ENCODE peak calls at places on chromosome 18, in ten cellular contexts. One of them, this sample, is unnamed.

GRCh38 chr18:23982154-23983071 is 32.1 kb upstream of the TTC39C start:
- ATAC-seq in memory B cell: no peak
- ATAC-seq in heart left ventricle: peak
- ATAC-seq in GM23338: peak
- ATAC-seq in activated CD8-positive, alpha-beta memory T cell treated with anti-CD3 and anti-CD28 coated beads, Interleukin-2, amount 10 ng/mL, durations not matched to agents 7 days and 5 days: no peak
- ATAC-seq in T-cell: no peak
- ATAC-seq in psoas muscle: peak
- ATAC-seq in left lung: peak
- ATAC-seq in activated CD8-positive, alpha-beta T cell treated with anti-CD3 and anti-CD28 coated beads for 36 hours: no peak
- ATAC-seq in PC-3: peak
- ATAC-seq in this sample: peak

GRCh38 chr18:41906528-41907256 is 48.3 kb upstream of the PIK3C3 start:
- ATAC-seq in memory B cell: peak
- ATAC-seq in heart left ventricle: no peak
- ATAC-seq in GM23338: peak
- ATAC-seq in activated CD8-positive, alpha-beta memory T cell treated with anti-CD3 and anti-CD28 coated beads, Interleukin-2, amount 10 ng/mL, durations not matched to agents 7 days and 5 days: peak
- ATAC-seq in T-cell: peak
- ATAC-seq in psoas muscle: no peak
- ATAC-seq in left lung: peak
- ATAC-seq in activated CD8-positive, alpha-beta T cell treated with anti-CD3 and anti-CD28 coated beads for 36 hours: peak
- ATAC-seq in PC-3: peak
- ATAC-seq in this sample: peak

GRCh38 chr18:75029456-75029855 is 179.5 kb downstream of the PTGR3 start:
- ATAC-seq in memory B cell: no peak
- ATAC-seq in heart left ventricle: no peak
- ATAC-seq in GM23338: no peak
- ATAC-seq in activated CD8-positive, alpha-beta memory T cell treated with anti-CD3 and anti-CD28 coated beads, Interleukin-2, amount 10 ng/mL, durations not matched to agents 7 days and 5 days: no peak
- ATAC-seq in T-cell: peak
- ATAC-seq in psoas muscle: no peak
- ATAC-seq in left lung: no peak
- ATAC-seq in activated CD8-positive, alpha-beta T cell treated with anti-CD3 and anti-CD28 coated beads for 36 hours: peak
- ATAC-seq in PC-3: no peak
- ATAC-seq in this sample: no peak

GRCh38 chr18:63078471-63078870 is 241.1 kb downstream of the BCL2 start:
- ATAC-seq in memory B cell: peak
- ATAC-seq in heart left ventricle: no peak
- ATAC-seq in GM23338: no peak
- ATAC-seq in activated CD8-positive, alpha-beta memory T cell treated with anti-CD3 and anti-CD28 coated beads, Interleukin-2, amount 10 ng/mL, durations not matched to agents 7 days and 5 days: no peak
- ATAC-seq in T-cell: no peak
- ATAC-seq in psoas muscle: no peak
- ATAC-seq in left lung: no peak
- ATAC-seq in activated CD8-positive, alpha-beta T cell treated with anti-CD3 and anti-CD28 coated beads for 36 hours: no peak
- ATAC-seq in PC-3: no peak
- ATAC-seq in this sample: no peak

GRCh38 chr18:9885170-9886004 is at the start of gene TXNDC2:
- ATAC-seq in memory B cell: no peak
- ATAC-seq in heart left ventricle: no peak
- ATAC-seq in GM23338: no peak
- ATAC-seq in activated CD8-positive, alpha-beta memory T cell treated with anti-CD3 and anti-CD28 coated beads, Interleukin-2, amount 10 ng/mL, durations not matched to agents 7 days and 5 days: peak
- ATAC-seq in T-cell: no peak
- ATAC-seq in psoas muscle: no peak
- ATAC-seq in left lung: no peak
- ATAC-seq in activated CD8-positive, alpha-beta T cell treated with anti-CD3 and anti-CD28 coated beads for 36 hours: peak
- ATAC-seq in PC-3: no peak
- ATAC-seq in this sample: no peak

GRCh38 chr18:77088977-77089795 is 43.4 kb downstream of the MBP start:
- ATAC-seq in memory B cell: peak
- ATAC-seq in heart left ventricle: peak
- ATAC-seq in GM23338: peak
- ATAC-seq in activated CD8-positive, alpha-beta memory T cell treated with anti-CD3 and anti-CD28 coated beads, Interleukin-2, amount 10 ng/mL, durations not matched to agents 7 days and 5 days: no peak
- ATAC-seq in T-cell: no peak
- ATAC-seq in psoas muscle: peak
- ATAC-seq in left lung: peak
- ATAC-seq in activated CD8-positive, alpha-beta T cell treated with anti-CD3 and anti-CD28 coated beads for 36 hours: no peak
- ATAC-seq in PC-3: peak
- ATAC-seq in this sample: no peak

GRCh38 chr18:9825571-9826073 is 60.2 kb upstream of the TXNDC2 start:
- ATAC-seq in memory B cell: no peak
- ATAC-seq in heart left ventricle: peak
- ATAC-seq in GM23338: no peak
- ATAC-seq in activated CD8-positive, alpha-beta memory T cell treated with anti-CD3 and anti-CD28 coated beads, Interleukin-2, amount 10 ng/mL, durations not matched to agents 7 days and 5 days: no peak
- ATAC-seq in T-cell: no peak
- ATAC-seq in psoas muscle: no peak
- ATAC-seq in left lung: peak
- ATAC-seq in activated CD8-positive, alpha-beta T cell treated with anti-CD3 and anti-CD28 coated beads for 36 hours: no peak
- ATAC-seq in PC-3: peak
- ATAC-seq in this sample: peak

GRCh38 chr18:62500174-62500573 is 22.7 kb upstream of the ZCCHC2 start:
- ATAC-seq in memory B cell: no peak
- ATAC-seq in heart left ventricle: no peak
- ATAC-seq in GM23338: no peak
- ATAC-seq in activated CD8-positive, alpha-beta memory T cell treated with anti-CD3 and anti-CD28 coated beads, Interleukin-2, amount 10 ng/mL, durations not matched to agents 7 days and 5 days: no peak
- ATAC-seq in T-cell: no peak
- ATAC-seq in psoas muscle: no peak
- ATAC-seq in left lung: no peak
- ATAC-seq in activated CD8-positive, alpha-beta T cell treated with anti-CD3 and anti-CD28 coated beads for 36 hours: no peak
- ATAC-seq in PC-3: no peak
- ATAC-seq in this sample: no peak

GRCh38 chr18:50558948-50559749 is 738 bp upstream of the MAPK4 start:
- ATAC-seq in memory B cell: no peak
- ATAC-seq in heart left ventricle: no peak
- ATAC-seq in GM23338: peak
- ATAC-seq in activated CD8-positive, alpha-beta memory T cell treated with anti-CD3 and anti-CD28 coated beads, Interleukin-2, amount 10 ng/mL, durations not matched to agents 7 days and 5 days: no peak
- ATAC-seq in T-cell: no peak
- ATAC-seq in psoas muscle: peak
- ATAC-seq in left lung: no peak
- ATAC-seq in activated CD8-positive, alpha-beta T cell treated with anti-CD3 and anti-CD28 coated beads for 36 hours: no peak
- ATAC-seq in PC-3: no peak
- ATAC-seq in this sample: no peak

GRCh38 chr18:50115095-50115494 is 79.9 kb downstream of the MYO5B start:
- ATAC-seq in memory B cell: no peak
- ATAC-seq in heart left ventricle: no peak
- ATAC-seq in GM23338: no peak
- ATAC-seq in activated CD8-positive, alpha-beta memory T cell treated with anti-CD3 and anti-CD28 coated beads, Interleukin-2, amount 10 ng/mL, durations not matched to agents 7 days and 5 days: no peak
- ATAC-seq in T-cell: no peak
- ATAC-seq in psoas muscle: no peak
- ATAC-seq in left lung: peak
- ATAC-seq in activated CD8-positive, alpha-beta T cell treated with anti-CD3 and anti-CD28 coated beads for 36 hours: no peak
- ATAC-seq in PC-3: no peak
- ATAC-seq in this sample: no peak

GRCh38 chr18:36594621-36595020 is 234.2 kb downstream of the TPGS2 start:
- ATAC-seq in memory B cell: no peak
- ATAC-seq in heart left ventricle: peak
- ATAC-seq in GM23338: no peak
- ATAC-seq in activated CD8-positive, alpha-beta memory T cell treated with anti-CD3 and anti-CD28 coated beads, Interleukin-2, amount 10 ng/mL, durations not matched to agents 7 days and 5 days: no peak
- ATAC-seq in T-cell: no peak
- ATAC-seq in psoas muscle: no peak
- ATAC-seq in left lung: no peak
- ATAC-seq in activated CD8-positive, alpha-beta T cell treated with anti-CD3 and anti-CD28 coated beads for 36 hours: no peak
- ATAC-seq in PC-3: no peak
- ATAC-seq in this sample: no peak

GRCh38 chr18:45222200-45222599 is 393.1 kb upstream of the SLC14A2 start:
- ATAC-seq in memory B cell: no peak
- ATAC-seq in heart left ventricle: no peak
- ATAC-seq in GM23338: no peak
- ATAC-seq in activated CD8-positive, alpha-beta memory T cell treated with anti-CD3 and anti-CD28 coated beads, Interleukin-2, amount 10 ng/mL, durations not matched to agents 7 days and 5 days: no peak
- ATAC-seq in T-cell: no peak
- ATAC-seq in psoas muscle: no peak
- ATAC-seq in left lung: no peak
- ATAC-seq in activated CD8-positive, alpha-beta T cell treated with anti-CD3 and anti-CD28 coated beads for 36 hours: no peak
- ATAC-seq in PC-3: no peak
- ATAC-seq in this sample: no peak

GRCh38 chr18:35138773-35139172 is 97.6 kb downstream of the MAPRE2 start:
- ATAC-seq in memory B cell: no peak
- ATAC-seq in heart left ventricle: no peak
- ATAC-seq in GM23338: no peak
- ATAC-seq in activated CD8-positive, alpha-beta memory T cell treated with anti-CD3 and anti-CD28 coated beads, Interleukin-2, amount 10 ng/mL, durations not matched to agents 7 days and 5 days: no peak
- ATAC-seq in T-cell: no peak
- ATAC-seq in psoas muscle: no peak
- ATAC-seq in left lung: no peak
- ATAC-seq in activated CD8-positive, alpha-beta T cell treated with anti-CD3 and anti-CD28 coated beads for 36 hours: no peak
- ATAC-seq in PC-3: no peak
- ATAC-seq in this sample: no peak

GRCh38 chr18:26497881-26498280 is 50.5 kb downstream of the KCTD1 start:
- ATAC-seq in memory B cell: no peak
- ATAC-seq in heart left ventricle: no peak
- ATAC-seq in GM23338: no peak
- ATAC-seq in activated CD8-positive, alpha-beta memory T cell treated with anti-CD3 and anti-CD28 coated beads, Interleukin-2, amount 10 ng/mL, durations not matched to agents 7 days and 5 days: no peak
- ATAC-seq in T-cell: no peak
- ATAC-seq in psoas muscle: peak
- ATAC-seq in left lung: no peak
- ATAC-seq in activated CD8-positive, alpha-beta T cell treated with anti-CD3 and anti-CD28 coated beads for 36 hours: no peak
- ATAC-seq in PC-3: no peak
- ATAC-seq in this sample: no peak

GRCh38 chr18:31649894-31650719 is 34.3 kb downstream of the B4GALT6 start:
- ATAC-seq in memory B cell: no peak
- ATAC-seq in heart left ventricle: no peak
- ATAC-seq in GM23338: no peak
- ATAC-seq in activated CD8-positive, alpha-beta memory T cell treated with anti-CD3 and anti-CD28 coated beads, Interleukin-2, amount 10 ng/mL, durations not matched to agents 7 days and 5 days: no peak
- ATAC-seq in T-cell: no peak
- ATAC-seq in psoas muscle: no peak
- ATAC-seq in left lung: no peak
- ATAC-seq in activated CD8-positive, alpha-beta T cell treated with anti-CD3 and anti-CD28 coated beads for 36 hours: no peak
- ATAC-seq in PC-3: no peak
- ATAC-seq in this sample: no peak

GRCh38 chr18:3104190-3105054 is 91.5 kb upstream of the LPIN2 start:
- ATAC-seq in memory B cell: no peak
- ATAC-seq in heart left ventricle: no peak
- ATAC-seq in GM23338: no peak
- ATAC-seq in activated CD8-positive, alpha-beta memory T cell treated with anti-CD3 and anti-CD28 coated beads, Interleukin-2, amount 10 ng/mL, durations not matched to agents 7 days and 5 days: no peak
- ATAC-seq in T-cell: no peak
- ATAC-seq in psoas muscle: no peak
- ATAC-seq in left lung: no peak
- ATAC-seq in activated CD8-positive, alpha-beta T cell treated with anti-CD3 and anti-CD28 coated beads for 36 hours: no peak
- ATAC-seq in PC-3: peak
- ATAC-seq in this sample: peak

GRCh38 chr18:48938827-48939367 is 11.9 kb downstream of the SMAD7 start:
- ATAC-seq in memory B cell: no peak
- ATAC-seq in heart left ventricle: no peak
- ATAC-seq in GM23338: no peak
- ATAC-seq in activated CD8-positive, alpha-beta memory T cell treated with anti-CD3 and anti-CD28 coated beads, Interleukin-2, amount 10 ng/mL, durations not matched to agents 7 days and 5 days: no peak
- ATAC-seq in T-cell: no peak
- ATAC-seq in psoas muscle: no peak
- ATAC-seq in left lung: no peak
- ATAC-seq in activated CD8-positive, alpha-beta T cell treated with anti-CD3 and anti-CD28 coated beads for 36 hours: no peak
- ATAC-seq in PC-3: no peak
- ATAC-seq in this sample: no peak

GRCh38 chr18:73279499-73279898 is 411.7 kb upstream of the NETO1 start:
- ATAC-seq in memory B cell: no peak
- ATAC-seq in heart left ventricle: peak
- ATAC-seq in GM23338: no peak
- ATAC-seq in activated CD8-positive, alpha-beta memory T cell treated with anti-CD3 and anti-CD28 coated beads, Interleukin-2, amount 10 ng/mL, durations not matched to agents 7 days and 5 days: no peak
- ATAC-seq in T-cell: no peak
- ATAC-seq in psoas muscle: no peak
- ATAC-seq in left lung: no peak
- ATAC-seq in activated CD8-positive, alpha-beta T cell treated with anti-CD3 and anti-CD28 coated beads for 36 hours: no peak
- ATAC-seq in PC-3: peak
- ATAC-seq in this sample: no peak

GRCh38 chr18:77148289-77148688 is 15.7 kb upstream of the MBP start:
- ATAC-seq in memory B cell: no peak
- ATAC-seq in heart left ventricle: no peak
- ATAC-seq in GM23338: no peak
- ATAC-seq in activated CD8-positive, alpha-beta memory T cell treated with anti-CD3 and anti-CD28 coated beads, Interleukin-2, amount 10 ng/mL, durations not matched to agents 7 days and 5 days: no peak
- ATAC-seq in T-cell: no peak
- ATAC-seq in psoas muscle: no peak
- ATAC-seq in left lung: no peak
- ATAC-seq in activated CD8-positive, alpha-beta T cell treated with anti-CD3 and anti-CD28 coated beads for 36 hours: no peak
- ATAC-seq in PC-3: no peak
- ATAC-seq in this sample: no peak

GRCh38 chr18:77016936-77017335 is 115.6 kb downstream of the MBP start:
- ATAC-seq in memory B cell: no peak
- ATAC-seq in heart left ventricle: no peak
- ATAC-seq in GM23338: no peak
- ATAC-seq in activated CD8-positive, alpha-beta memory T cell treated with anti-CD3 and anti-CD28 coated beads, Interleukin-2, amount 10 ng/mL, durations not matched to agents 7 days and 5 days: no peak
- ATAC-seq in T-cell: no peak
- ATAC-seq in psoas muscle: no peak
- ATAC-seq in left lung: no peak
- ATAC-seq in activated CD8-positive, alpha-beta T cell treated with anti-CD3 and anti-CD28 coated beads for 36 hours: no peak
- ATAC-seq in PC-3: no peak
- ATAC-seq in this sample: no peak

GRCh38 chr18:55998071-55998522 is 410.1 kb upstream of the TCF4 start:
- ATAC-seq in memory B cell: no peak
- ATAC-seq in heart left ventricle: peak
- ATAC-seq in GM23338: peak
- ATAC-seq in activated CD8-positive, alpha-beta memory T cell treated with anti-CD3 and anti-CD28 coated beads, Interleukin-2, amount 10 ng/mL, durations not matched to agents 7 days and 5 days: no peak
- ATAC-seq in T-cell: no peak
- ATAC-seq in psoas muscle: no peak
- ATAC-seq in left lung: peak
- ATAC-seq in activated CD8-positive, alpha-beta T cell treated with anti-CD3 and anti-CD28 coated beads for 36 hours: no peak
- ATAC-seq in PC-3: no peak
- ATAC-seq in this sample: peak

GRCh38 chr18:24601624-24602023 is 141.2 kb downstream of the HRH4 start:
- ATAC-seq in memory B cell: no peak
- ATAC-seq in heart left ventricle: no peak
- ATAC-seq in GM23338: no peak
- ATAC-seq in activated CD8-positive, alpha-beta memory T cell treated with anti-CD3 and anti-CD28 coated beads, Interleukin-2, amount 10 ng/mL, durations not matched to agents 7 days and 5 days: no peak
- ATAC-seq in T-cell: no peak
- ATAC-seq in psoas muscle: no peak
- ATAC-seq in left lung: no peak
- ATAC-seq in activated CD8-positive, alpha-beta T cell treated with anti-CD3 and anti-CD28 coated beads for 36 hours: no peak
- ATAC-seq in PC-3: no peak
- ATAC-seq in this sample: no peak

GRCh38 chr18:43863180-43863579 is 585.9 kb upstream of the SYT4 start:
- ATAC-seq in memory B cell: no peak
- ATAC-seq in heart left ventricle: peak
- ATAC-seq in GM23338: no peak
- ATAC-seq in activated CD8-positive, alpha-beta memory T cell treated with anti-CD3 and anti-CD28 coated beads, Interleukin-2, amount 10 ng/mL, durations not matched to agents 7 days and 5 days: no peak
- ATAC-seq in T-cell: no peak
- ATAC-seq in psoas muscle: peak
- ATAC-seq in left lung: peak
- ATAC-seq in activated CD8-positive, alpha-beta T cell treated with anti-CD3 and anti-CD28 coated beads for 36 hours: no peak
- ATAC-seq in PC-3: no peak
- ATAC-seq in this sample: no peak

GRCh38 chr18:8990276-8991031 is 112.0 kb upstream of the NDUFV2 start:
- ATAC-seq in memory B cell: no peak
- ATAC-seq in heart left ventricle: peak
- ATAC-seq in GM23338: no peak
- ATAC-seq in activated CD8-positive, alpha-beta memory T cell treated with anti-CD3 and anti-CD28 coated beads, Interleukin-2, amount 10 ng/mL, durations not matched to agents 7 days and 5 days: no peak
- ATAC-seq in T-cell: no peak
- ATAC-seq in psoas muscle: peak
- ATAC-seq in left lung: peak
- ATAC-seq in activated CD8-positive, alpha-beta T cell treated with anti-CD3 and anti-CD28 coated beads for 36 hours: no peak
- ATAC-seq in PC-3: no peak
- ATAC-seq in this sample: no peak

GRCh38 chr18:57631697-57632096 is 10.1 kb upstream of the NARS1 start:
- ATAC-seq in memory B cell: no peak
- ATAC-seq in heart left ventricle: no peak
- ATAC-seq in GM23338: no peak
- ATAC-seq in activated CD8-positive, alpha-beta memory T cell treated with anti-CD3 and anti-CD28 coated beads, Interleukin-2, amount 10 ng/mL, durations not matched to agents 7 days and 5 days: no peak
- ATAC-seq in T-cell: no peak
- ATAC-seq in psoas muscle: no peak
- ATAC-seq in left lung: no peak
- ATAC-seq in activated CD8-positive, alpha-beta T cell treated with anti-CD3 and anti-CD28 coated beads for 36 hours: no peak
- ATAC-seq in PC-3: no peak
- ATAC-seq in this sample: no peak